ENCODE peak calls at places on chromosomes 16 and 17, in six cellular contexts. N is GM12878, C is K562, D is HCT116, E is H1, A is HepG2. I is an unnamed sample. For H3K4me1, the result is how much of the 10 kb centered on the place peaks cover.

GRCh38 chr16:49552273-49552928 is 178.8 kb downstream of the C16orf78 start:
- DNase-seq in N (no peak), C (no peak), D (no peak), E (no peak), A (no peak), I (no peak)

GRCh38 chr17:10226930-10227695 is 28.7 kb upstream of the GAS7 start:
- DNase-seq in N (no peak), C (peak), D (peak), E (peak), A (peak), I (peak)

GRCh38 chr16:77414752-77415231 is 20.0 kb downstream of the ADAMTS18 start:
- DNase-seq in N (no peak), C (no peak), D (no peak), E (no peak), A (no peak), I (no peak)

GRCh38 chr16:82070656-82071369 is 35.8 kb downstream of the HSD17B2 start:
- DNase-seq in N (no peak), C (no peak), D (no peak), E (no peak), A (no peak), I (no peak)

GRCh38 chr17:51120357-51120738 is 320 bp downstream of the SPAG9 start:
- DNase-seq in N (no peak), C (peak), D (no peak), E (no peak), A (no peak), I (no peak)

GRCh38 chr17:67044016-67044772 is at the start of gene CACNG1:
- DNase-seq in N (no peak), C (no peak), D (no peak), E (no peak), A (no peak), I (no peak)

GRCh38 chr17:77322534-77323412 is 182.0 kb downstream of the SEC14L1 start:
- DNase-seq in N (no peak), C (peak), D (peak), E (no peak), A (peak), I (peak)

GRCh38 chr16:25109643-25110042 is 1.9 kb upstream of the LCMT1 start:
- DNase-seq in N (no peak), C (peak), D (peak), E (no peak), A (peak), I (no peak)

GRCh38 chr17:35726609-35727460 is 4.6 kb upstream of the RASL10B start:
- DNase-seq in N (no peak), C (no peak), D (no peak), E (no peak), A (peak), I (no peak)

GRCh38 chr17:65690626-65691310 is 129.3 kb upstream of the AXIN2 start:
- DNase-seq in N (no peak), C (no peak), D (no peak), E (no peak), A (peak), I (no peak)

GRCh38 chr16:380837-381787 is 666 bp downstream of the PGAP6 start:
- DNase-seq in N (no peak), C (peak), D (no peak), E (no peak), A (no peak), I (no peak)

GRCh38 chr16:30430428-30430970 is 669 bp upstream of the DCTPP1 start:
- DNase-seq in N (no peak), C (no peak), D (no peak), E (no peak), A (peak), I (no peak)

GRCh38 chr17:53894591-53894990 is 71.9 kb downstream of the KIF2B start:
- DNase-seq in N (no peak), C (no peak), D (no peak), E (no peak), A (no peak), I (no peak)

GRCh38 chr16:2810651-2811050 is 6.4 kb upstream of the PRSS21 start:
- DNase-seq in N (no peak), C (no peak), D (no peak), E (no peak), A (no peak), I (no peak)

GRCh38 chr17:59829217-59830006 is 63.3 kb downstream of the TUBD1 start:
- DNase-seq in N (peak), C (peak), D (peak), E (no peak), A (peak), I (no peak)

GRCh38 chr16:27768651-27769270 is 218.8 kb downstream of the KATNIP start:
- DNase-seq in N (no peak), C (no peak), D (no peak), E (no peak), A (no peak), I (no peak)

GRCh38 chr17:72381597-72382397 is 261.0 kb downstream of the SOX9 start:
- DNase-seq in N (no peak), C (no peak), D (peak), E (no peak), A (no peak), I (no peak)

GRCh38 chr17:59299400-59300092 is 31.9 kb upstream of the YPEL2 start:
- DNase-seq in N (no peak), C (no peak), D (no peak), E (no peak), A (no peak), I (no peak)

GRCh38 chr17:40340880-40341807 is 23.4 kb downstream of the GJD3 start:
- DNase-seq in N (no peak), C (peak), D (peak), E (no peak), A (peak), I (no peak)

GRCh38 chr16:11306997-11307638 is 26.0 kb upstream of the PRM1 start:
- DNase-seq in N (no peak), C (no peak), D (no peak), E (no peak), A (peak), I (no peak)

GRCh38 chr17:1908699-1909309 is 79.0 kb downstream of the RPA1 start:
- DNase-seq in N (no peak), C (peak), D (peak), E (no peak), A (peak), I (peak)

GRCh38 chr16:57053206-57053605 is 39.2 kb upstream of the CPNE2 start:
- DNase-seq in N (no peak), C (no peak), D (no peak), E (no peak), A (no peak), I (no peak)

GRCh38 chr17:50200447-50201225 is 795 bp downstream of the COL1A1 start:
- DNase-seq in N (no peak), C (peak), D (peak), E (peak), A (peak), I (peak)

GRCh38 chr17:3982541-3983017 is 18.3 kb upstream of the ATP2A3 start:
- DNase-seq in N (no peak), C (no peak), D (no peak), E (no peak), A (no peak), I (no peak)
- TF ChIP-seq YY1 in N (no peak), C (no peak), D (no peak), E (no peak), A (no peak), I (no peak)

GRCh38 chr17:74458835-74459234 is 7.6 kb upstream of the CD300A start:
- DNase-seq in N (no peak), C (no peak), D (no peak), E (no peak), A (no peak), I (no peak)

GRCh38 chr17:74459622-74460021 is 6.8 kb upstream of the CD300A start:
- DNase-seq in N (no peak), C (no peak), D (no peak), E (no peak), A (no peak), I (no peak)

GRCh38 chr17:74455025-74455585 is 11.3 kb upstream of the CD300A start:
- DNase-seq in N (no peak), C (no peak), D (no peak), E (no peak), A (no peak), I (no peak)

GRCh38 chr17:74457820-74458166 is 8.6 kb upstream of the CD300A start:
- DNase-seq in N (no peak), C (no peak), D (no peak), E (no peak), A (no peak), I (no peak)

GRCh38 chr17:74457146-74457819 is 9.2 kb upstream of the CD300A start:
- DNase-seq in N (no peak), C (peak), D (peak), E (no peak), A (peak), I (peak)
- H3K4me1 ChIP-seq in N (under half), C (under half), D (under half), E (under half), A (under half), I (under half)

GRCh38 chr16:54936086-54936978 is 5.7 kb downstream of the IRX5 start:
- DNase-seq in N (no peak), C (no peak), D (no peak), E (no peak), A (no peak), I (no peak)
- TF ChIP-seq ZNF274 in N (no peak), C (no peak), D (no peak), E (no peak), A (no peak), I (no peak)

GRCh38 chr16:67039260-67040020 is 10.5 kb downstream of the CBFB start:
- DNase-seq in N (no peak), C (no peak), D (no peak), E (no peak), A (no peak), I (no peak)
- TF ChIP-seq YY1 in N (no peak), C (no peak), D (no peak), E (no peak), A (no peak), I (no peak)

I was measured in NT2/D1.